ENCODE peak calls at places on chromosome 9, in eight cellular contexts. Z is A549, K is GM12878, F is HCT116, M is GM23338, H is Panc1, B is K562, I is SK-N-SH. X is an unnamed sample.

GRCh38 chr9:105500108-105500766 is 52.4 kb downstream of the FSD1L start:
- DNase-seq in Z (no peak), K (peak), F (no peak), M (no peak), H (no peak), B (no peak), I (no peak), X (peak)

GRCh38 chr9:127829205-127829935 is 25.1 kb downstream of the ENG start:
- DNase-seq in Z (no peak), K (no peak), F (no peak), M (no peak), H (no peak), B (no peak), I (no peak), X (no peak)

GRCh38 chr9:83334320-83334719 is 203.9 kb downstream of the FRMD3 start:
- DNase-seq in Z (peak), K (peak), F (peak), M (peak), H (peak), B (peak), I (peak), X (peak)

GRCh38 chr9:68562456-68562855 is 21.8 kb upstream of the TMEM252 start:
- DNase-seq in Z (no peak), K (no peak), F (no peak), M (peak), H (no peak), B (no peak), I (no peak), X (no peak)

GRCh38 chr9:117672397-117672796 is 31.8 kb upstream of the TLR4 start:
- DNase-seq in Z (peak), K (no peak), F (no peak), M (no peak), H (peak), B (no peak), I (no peak), X (no peak)

GRCh38 chr9:127921592-127922120 is 4.8 kb upstream of the ST6GALNAC4 start:
- DNase-seq in Z (no peak), K (no peak), F (no peak), M (peak), H (no peak), B (peak), I (peak), X (peak)

GRCh38 chr9:70404261-70404660 is 10.2 kb downstream of the KLF9 start:
- DNase-seq in Z (no peak), K (no peak), F (no peak), M (no peak), H (no peak), B (no peak), I (no peak), X (no peak)

GRCh38 chr9:74800226-74800625 is 87.5 kb downstream of the TRPM6 start:
- DNase-seq in Z (no peak), K (no peak), F (no peak), M (no peak), H (no peak), B (no peak), I (no peak), X (no peak)

GRCh38 chr9:130770679-130771442 is 64.2 kb upstream of the ABL1 start:
- DNase-seq in Z (peak), K (no peak), F (peak), M (peak), H (peak), B (peak), I (peak), X (peak)

DNA sequence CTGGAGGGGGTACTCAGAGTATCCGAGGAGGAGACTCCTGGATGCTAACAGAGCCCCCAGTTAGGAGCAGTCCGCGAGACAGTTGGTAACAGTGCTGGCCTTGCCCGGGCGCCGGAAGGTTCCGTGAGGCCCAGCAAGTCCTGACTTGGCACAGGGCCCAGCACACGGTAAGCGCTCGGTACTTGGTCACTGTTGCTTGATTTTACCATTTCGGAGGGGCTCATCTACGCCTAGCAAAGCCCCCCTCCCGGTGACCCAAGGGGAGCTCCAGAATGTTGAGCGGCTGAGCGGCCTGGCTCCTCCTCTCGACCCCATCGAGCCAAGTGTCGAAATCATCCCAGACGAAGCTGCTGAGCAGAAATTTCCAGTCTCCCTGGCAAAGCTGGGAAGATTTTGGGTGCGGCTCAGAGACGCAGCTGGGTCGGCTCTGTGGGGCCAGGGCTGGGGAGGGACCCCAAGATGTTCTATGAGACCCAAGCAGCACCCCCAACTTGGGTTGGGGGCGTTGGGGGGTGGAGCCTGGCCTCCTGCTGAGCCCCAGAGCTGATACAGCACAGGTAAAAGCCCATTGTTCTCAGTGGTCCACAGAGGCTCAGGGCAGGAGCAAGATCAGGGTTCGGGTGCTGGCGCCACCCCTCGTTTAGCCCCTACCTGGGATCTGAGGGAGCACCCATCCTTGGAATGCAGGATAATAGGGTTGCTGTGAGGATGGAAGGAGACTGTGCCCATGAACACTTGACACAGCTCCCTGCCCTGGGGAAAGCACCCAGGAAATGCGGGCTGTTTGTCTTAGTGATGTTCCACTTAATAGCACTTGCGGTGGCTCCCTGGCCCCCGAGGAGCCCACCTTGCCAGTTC is 137.2 kb downstream of the C9orf50 start:
- DNase-seq in Z (peak), K (no peak), F (peak), M (peak), H (no peak), B (peak), I (no peak), X (peak)
- TF ChIP-seq REST in Z (no peak), K (no peak), F (no peak), M (no peak), H (no peak), B (no peak), I (no peak), X (no peak)

GRCh38 chr9:116112236-116112635 is 41.4 kb upstream of the PAPPA start:
- DNase-seq in Z (no peak), K (no peak), F (no peak), M (peak), H (no peak), B (no peak), I (no peak), X (no peak)
- TF ChIP-seq REST in Z (no peak), K (no peak), F (no peak), M (no peak), H (no peak), B (no peak), I (no peak), X (no peak)

GRCh38 chr9:136543280-136543679 is 2.6 kb downstream of the NOTCH1 start:
- DNase-seq in Z (no peak), K (no peak), F (no peak), M (no peak), H (no peak), B (no peak), I (no peak), X (no peak)
- TF ChIP-seq REST in Z (no peak), K (no peak), F (no peak), M (no peak), H (no peak), B (no peak), I (no peak), X (no peak)

GRCh38 chr9:7534211-7534935 is 265.2 kb downstream of the DMAC1 start:
- DNase-seq in Z (no peak), K (no peak), F (no peak), M (no peak), H (no peak), B (no peak), I (no peak), X (no peak)
- TF ChIP-seq REST in Z (no peak), K (no peak), F (no peak), M (no peak), H (no peak), B (no peak), I (no peak), X (no peak)

GRCh38 chr9:29691758-29692407 is 2118.6 kb upstream of the C9orf72 start:
- DNase-seq in Z (peak), K (no peak), F (peak), M (peak), H (no peak), B (no peak), I (peak), X (no peak)
- TF ChIP-seq REST in Z (no peak), K (no peak), F (no peak), M (no peak), H (no peak), B (no peak), I (no peak), X (no peak)

GRCh38 chr9:126705311-126705766 is 91.6 kb downstream of the LMX1B start:
- DNase-seq in Z (peak), K (no peak), F (peak), M (peak), H (peak), B (peak), I (peak), X (peak)
- TF ChIP-seq REST in Z (no peak), K (no peak), F (no peak), M (no peak), H (peak), B (no peak), I (no peak), X (no peak)

DNA sequence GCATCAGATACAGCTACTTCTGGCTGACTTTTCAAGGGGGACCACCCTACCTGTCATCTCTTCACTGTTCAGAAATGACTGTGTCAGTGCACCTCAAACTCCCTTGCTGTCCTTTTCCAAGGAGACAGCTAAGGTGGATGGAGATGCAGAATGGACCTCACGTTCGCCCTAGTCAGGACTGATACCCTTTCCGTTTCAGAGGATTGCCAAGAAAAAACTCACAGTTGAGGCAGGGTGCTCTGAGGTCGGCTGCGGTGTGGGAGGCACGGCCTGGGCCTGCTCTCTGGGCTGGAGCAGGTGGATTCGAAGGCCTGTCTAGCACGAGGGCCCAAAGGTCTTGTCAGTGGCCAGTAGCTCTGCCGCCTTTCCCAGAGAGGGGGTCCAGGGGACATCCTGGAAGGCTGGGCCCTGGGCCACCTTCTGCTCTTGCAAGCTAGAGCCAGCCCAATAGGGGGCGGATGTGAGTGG is 2.2 kb upstream of the MSMP start:
- DNase-seq in Z (no peak), K (no peak), F (peak), M (peak), H (no peak), B (peak), I (no peak), X (peak)
- TF ChIP-seq REST in Z (no peak), K (no peak), F (no peak), M (no peak), H (no peak), B (no peak), I (no peak), X (no peak)

DNA sequence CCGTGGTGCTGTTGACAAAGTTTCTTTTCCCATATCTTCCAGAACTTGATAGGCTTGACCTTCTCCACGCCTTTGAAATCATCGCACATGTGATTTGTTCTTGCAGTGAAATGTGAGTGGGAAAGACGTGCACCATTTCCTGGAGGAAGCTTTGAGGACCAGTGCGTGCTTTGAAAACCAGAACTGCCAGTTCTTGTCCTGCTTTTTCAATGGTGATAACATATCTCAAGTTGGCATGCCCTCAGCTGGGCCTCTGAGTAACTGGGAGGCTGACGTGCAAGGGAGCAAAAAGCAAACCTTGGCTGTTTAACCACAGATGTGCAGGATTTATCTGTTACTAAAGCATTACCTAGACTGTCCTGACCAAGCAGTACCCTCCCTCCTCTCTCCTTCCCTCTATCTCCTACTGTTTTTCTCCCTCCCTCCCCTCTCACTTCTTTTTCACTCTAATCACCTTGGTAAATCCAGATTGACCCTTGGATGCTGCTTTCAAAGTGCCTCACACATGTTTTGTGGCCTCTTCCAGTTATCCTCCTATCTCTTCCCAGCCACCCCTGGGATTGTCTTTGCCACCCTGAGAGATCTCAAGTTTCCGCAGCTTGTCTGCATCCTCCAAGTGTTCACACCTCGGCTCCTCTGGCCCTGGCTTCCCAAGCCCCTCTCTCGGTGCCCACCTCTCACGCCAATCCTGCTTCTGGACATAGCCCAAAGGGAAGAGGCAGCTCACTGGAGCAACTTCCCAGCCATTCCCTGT is 198.2 kb downstream of the ERCC6L2 start:
- DNase-seq in Z (no peak), K (no peak), F (no peak), M (no peak), H (no peak), B (no peak), I (no peak), X (no peak)
- TF ChIP-seq REST in Z (no peak), K (no peak), F (no peak), M (no peak), H (no peak), B (no peak), I (no peak), X (no peak)

X was measured in HL-60.